ENCODE peak calls at places on chromosomes 6 and 20, in ten cellular contexts. V is posterior vena cava, D is GM06990, W is DMS153, S is GDM1, U is heart right ventricle, L is BE2C, F is body of pancreas, Z is EL, H is sciatic nerve. R is an unnamed sample.
A peak's percentile ranks its signal among the peaks of the same experiment; 100 is the strongest.

GRCh38 chr6:9121551-9121950 is 686.2 kb upstream of the SLC35B3 start:
- DNase-seq in L (no peak), U (no peak), D (no peak), Z (peak; percentile 42), W (no peak), F (no peak), H (no peak), V (no peak), S (no peak), R (no peak)

GRCh38 chr20:34074101-34074760 is 37.8 kb downstream of the EIF2S2 start:
- DNase-seq in U (no peak), H (no peak), F (no peak), V (no peak), W (no peak), L (no peak), D (no peak), S (no peak), Z (peak; percentile 56), R (no peak)

GRCh38 chr6:22366214-22366613 is 69.4 kb upstream of the PRL start:
- DNase-seq in U (no peak), Z (no peak), V (no peak), W (no peak), H (no peak), D (no peak), L (no peak), S (no peak), F (no peak), R (no peak)

GRCh38 chr6:149428606-149429005 is 28.5 kb downstream of the SUMO4 start:
- DNase-seq in L (no peak), F (no peak), W (no peak), D (no peak), H (no peak), Z (no peak), U (no peak), S (no peak), V (peak; percentile 15), R (no peak)

GRCh38 chr6:34792605-34793500 is 970 bp downstream of the BLTP3A start:
- DNase-seq in U (no peak), F (peak; percentile 64), D (peak; percentile 24), S (peak; percentile 15), Z (peak; percentile 63), H (no peak), L (peak; percentile 35), W (no peak), V (no peak), R (no peak)

GRCh38 chr20:63446174-63447024 is 26.1 kb downstream of the KCNQ2 start:
- DNase-seq in W (no peak), F (no peak), V (no peak), S (no peak), L (no peak), D (no peak), H (no peak), Z (no peak), U (no peak), R (peak; percentile 79)

GRCh38 chr20:4183361-4183760 is 168.0 kb upstream of the RNF24 start:
- DNase-seq in F (no peak), Z (no peak), S (no peak), U (no peak), D (no peak), L (no peak), V (peak; percentile 67), W (no peak), H (no peak), R (no peak)

GRCh38 chr6:33029297-33030184 is 20.1 kb upstream of the HLA-DOA start:
- DNase-seq in L (no peak), W (no peak), S (peak; percentile 88), Z (no peak), D (peak; percentile 77), H (no peak), V (no peak), F (peak; percentile 76), U (no peak), R (peak; percentile 47)

GRCh38 chr20:51732454-51732791 is 35.8 kb downstream of the ATP9A start:
- DNase-seq in D (no peak), V (peak; percentile 61), W (no peak), Z (no peak), H (no peak), U (no peak), F (no peak), S (no peak), L (no peak), R (no peak)

GRCh38 chr20:4135385-4136077 is 120.2 kb upstream of the RNF24 start:
- DNase-seq in W (peak; percentile 40), U (no peak), S (no peak), Z (peak; percentile 99), D (no peak), L (no peak), H (no peak), V (no peak), F (peak; percentile 78), R (no peak)

GRCh38 chr20:38878798-38879197 is 47.4 kb upstream of the FAM83D start:
- DNase-seq in U (no peak), F (no peak), W (no peak), D (no peak), H (no peak), L (no peak), S (peak; percentile 9), Z (no peak), V (peak; percentile 22), R (no peak)

GRCh38 chr6:35435075-35435837 is 16.9 kb upstream of the FANCE start:
- DNase-seq in L (no peak), H (no peak), D (no peak), V (no peak), W (no peak), U (peak; percentile 61), Z (no peak), S (no peak), F (no peak), R (no peak)

R was measured in putamen.